ENCODE peak calls at places on chromosomes 4 and X, in nine cellular contexts. S is mammary epithelial cell; N is stimulated activated CD4-positive, alpha-beta T cell treated with anti-CD3 and anti-CD28 coated beads, Interleukin-4, amount 100 ng/mL, for 1 hour; H is naive B cell; E is psoas muscle; L is GM04503; I is NCI-H774; X is NCI-H1694; U is ELR. A is an unnamed sample.

GRCh38 chrX:47217121-47217851 is 1.2 kb upstream of the CDK16 start:
- DNase-seq in S (peak; percentile 86), N (no peak), H (no peak), E (no peak), L (no peak), I (no peak), X (no peak), U (peak; percentile 90), A (no peak)

GRCh38 chr4:160848901-160849735 is 1314.7 kb downstream of the FSTL5 start:
- DNase-seq in S (no peak), N (no peak), H (no peak), E (no peak), L (no peak), I (no peak), X (no peak), U (peak; percentile 57), A (no peak)

GRCh38 chrX:97563531-97564133 is 679.9 kb downstream of the RPA4 start:
- DNase-seq in S (peak; percentile 26), N (peak; percentile 15), H (peak; percentile 53), E (no peak), L (peak; percentile 14), I (peak; percentile 4), X (peak; percentile 18), U (peak; percentile 60), A (peak; percentile 14)

GRCh38 chr4:5500165-5500564 is 208.2 kb downstream of the EVC2 start:
- DNase-seq in S (peak; percentile 31), N (no peak), H (no peak), E (no peak), L (no peak), I (no peak), X (no peak), U (peak; percentile 64), A (no peak)

GRCh38 chrX:100874240-100874798 is at the start of gene NOX1:
- DNase-seq in S (no peak), N (no peak), H (no peak), E (no peak), L (no peak), I (no peak), X (no peak), U (no peak), A (no peak)

GRCh38 chrX:635428-636192 is 5.0 kb downstream of the SHOX start:
- DNase-seq in S (no peak), N (no peak), H (no peak), E (peak; percentile 7), L (no peak), I (no peak), X (no peak), U (no peak), A (no peak)

GRCh38 chr4:18664051-18664450 is 642.5 kb upstream of the LCORL start:
- DNase-seq in S (no peak), N (no peak), H (no peak), E (no peak), L (no peak), I (no peak), X (no peak), U (no peak), A (no peak)

GRCh38 chr4:5220028-5220427 is 168.7 kb downstream of the STK32B start:
- DNase-seq in S (peak; percentile 22), N (no peak), H (no peak), E (no peak), L (no peak), I (no peak), X (no peak), U (peak; percentile 40), A (no peak)

GRCh38 chr4:168995537-168996295 is 14.3 kb downstream of the CBR4 start:
- DNase-seq in S (peak; percentile 19), N (no peak), H (no peak), E (no peak), L (no peak), I (no peak), X (no peak), U (peak; percentile 25), A (no peak)

GRCh38 chr4:101355767-101356702 is 8.7 kb upstream of the PPP3CA start:
- DNase-seq in S (peak; percentile 91), N (no peak), H (no peak), E (no peak), L (peak; percentile 47), I (no peak), X (no peak), U (peak; percentile 93), A (no peak)

GRCh38 chrX:23548164-23548563 is 119.1 kb upstream of the PRDX4 start:
- DNase-seq in S (no peak), N (no peak), H (no peak), E (no peak), L (no peak), I (no peak), X (no peak), U (peak; percentile 30), A (no peak)